ENCODE peak calls at places on chromosome 9, in ten cellular contexts. N is mammary epithelial cell, K is kidney epithelial cell, O is GM12865, B is fibroblast of mammary gland, Y is epithelial cell of esophagus, J is A549, F is MM.1S, X is HCT116, D is suprapubic skin. E is an unnamed sample.

GRCh38 chr9:22813520-22813919 is 366.9 kb downstream of the DMRTA1 start:
- DNase-seq in N (peak; percentile 11), K (no peak), O (peak; percentile 21), B (peak; percentile 46), Y (peak; percentile 33), J (peak; percentile 18), F (peak; percentile 23), X (no peak), D (no peak), E (no peak)

GRCh38 chr9:87675466-87675865 is 50.5 kb upstream of the CTSL start:
- DNase-seq in N (no peak), K (no peak), O (no peak), B (no peak), Y (no peak), J (no peak), F (no peak), X (no peak), D (no peak), E (no peak)

GRCh38 chr9:83976372-83976771 is 3.6 kb downstream of the HNRNPK start:
- DNase-seq in N (no peak), K (no peak), O (no peak), B (no peak), Y (no peak), J (no peak), F (no peak), X (no peak), D (no peak), E (no peak)

GRCh38 chr9:104209387-104209786 is 115.3 kb downstream of the SMC2 start:
- DNase-seq in N (no peak), K (no peak), O (no peak), B (no peak), Y (no peak), J (no peak), F (no peak), X (no peak), D (no peak), E (no peak)

GRCh38 chr9:131407717-131408195 is 13.9 kb downstream of the PRRC2B start:
- DNase-seq in N (peak; percentile 73), K (no peak), O (no peak), B (peak; percentile 65), Y (peak; percentile 73), J (peak; percentile 45), F (no peak), X (no peak), D (no peak), E (no peak)

GRCh38 chr9:91197232-91198181 is 164.2 kb downstream of the AUH start:
- DNase-seq in N (peak; percentile 96), K (peak; percentile 88), O (no peak), B (peak; percentile 100), Y (peak; percentile 97), J (peak; percentile 98), F (no peak), X (peak; percentile 85), D (peak; percentile 86), E (peak; percentile 93)

GRCh38 chr9:108662090-108662875 is 193.5 kb downstream of the ACTL7B start:
- DNase-seq in N (no peak), K (no peak), O (no peak), B (peak; percentile 40), Y (peak; percentile 27), J (no peak), F (no peak), X (no peak), D (no peak), E (no peak)

GRCh38 chr9:93112116-93112863 is 16.3 kb downstream of the CARD19 start:
- DNase-seq in N (no peak), K (no peak), O (no peak), B (no peak), Y (no peak), J (no peak), F (no peak), X (no peak), D (peak; percentile 77), E (no peak)

GRCh38 chr9:18606831-18607230 is 132.9 kb downstream of the ADAMTSL1 start:
- DNase-seq in N (no peak), K (no peak), O (no peak), B (peak; percentile 37), Y (no peak), J (no peak), F (no peak), X (no peak), D (no peak), E (no peak)

GRCh38 chr9:133613396-133613795 is 4.2 kb upstream of the FAM163B start:
- DNase-seq in N (no peak), K (no peak), O (no peak), B (no peak), Y (no peak), J (no peak), F (no peak), X (no peak), D (no peak), E (no peak)

GRCh38 chr9:69495331-69495730 is 170.3 kb downstream of the ENTREP1 start:
- DNase-seq in N (no peak), K (no peak), O (no peak), B (no peak), Y (no peak), J (no peak), F (no peak), X (no peak), D (no peak), E (no peak)

GRCh38 chr9:109992293-109992692 is 212.3 kb downstream of the PALM2AKAP2 start:
- DNase-seq in N (no peak), K (no peak), O (no peak), B (peak; percentile 45), Y (no peak), J (no peak), F (no peak), X (no peak), D (no peak), E (no peak)

GRCh38 chr9:117035546-117035945 is 348.4 kb downstream of the TRIM32 start:
- DNase-seq in N (no peak), K (no peak), O (no peak), B (no peak), Y (no peak), J (no peak), F (no peak), X (no peak), D (no peak), E (no peak)

GRCh38 chr9:29806941-29807625 is 2233.8 kb upstream of the C9orf72 start:
- DNase-seq in N (peak; percentile 86), K (peak; percentile 51), O (no peak), B (no peak), Y (peak; percentile 87), J (no peak), F (no peak), X (no peak), D (no peak), E (no peak)

GRCh38 chr9:87760534-87760933 is 34.6 kb downstream of the CTSL start:
- DNase-seq in N (no peak), K (no peak), O (no peak), B (no peak), Y (no peak), J (no peak), F (no peak), X (no peak), D (no peak), E (no peak)

GRCh38 chr9:130846487-130847305 is 11.6 kb downstream of the ABL1 start:
- DNase-seq in N (peak; percentile 54), K (no peak), O (no peak), B (peak; percentile 79), Y (peak; percentile 39), J (peak; percentile 64), F (no peak), X (no peak), D (no peak), E (no peak)

GRCh38 chr9:105142406-105143092 is 101.9 kb upstream of the SLC44A1 start:
- DNase-seq in N (no peak), K (no peak), O (no peak), B (peak; percentile 71), Y (no peak), J (no peak), F (no peak), X (no peak), D (no peak), E (no peak)

GRCh38 chr9:13354733-13355132 is 75.2 kb upstream of the MPDZ start:
- DNase-seq in N (peak; percentile 15), K (no peak), O (no peak), B (peak; percentile 71), Y (peak; percentile 30), J (no peak), F (no peak), X (no peak), D (no peak), E (no peak)

GRCh38 chr9:113927277-113927676 is 51.2 kb downstream of the ZNF618 start:
- DNase-seq in N (no peak), K (no peak), O (no peak), B (no peak), Y (no peak), J (no peak), F (no peak), X (no peak), D (no peak), E (no peak)
- TF ChIP-seq CTCF in N (no peak), K (no peak), O (no peak), B (no peak), Y (no peak), J (no peak), F (no peak), X (no peak), D (no peak), E (no peak)

DNA sequence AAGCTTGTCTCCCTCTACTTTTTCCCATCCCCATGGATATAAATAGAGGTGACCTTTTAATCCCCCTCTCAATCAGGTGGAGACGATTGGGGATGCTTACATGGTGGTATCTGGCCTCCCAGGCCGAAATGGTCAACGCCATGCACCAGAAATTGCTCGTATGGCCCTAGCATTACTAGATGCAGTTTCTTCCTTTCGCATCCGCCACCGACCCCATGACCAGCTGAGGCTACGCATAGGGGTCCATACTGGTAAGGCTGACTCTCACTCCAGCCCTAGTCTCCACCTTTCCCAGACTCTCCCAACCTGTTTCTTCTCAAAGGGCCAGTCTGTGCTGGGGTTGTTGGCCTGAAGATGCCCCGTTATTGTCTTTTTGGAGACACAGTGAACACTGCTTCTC is 3.6 kb downstream of the SPAG8 start:
- DNase-seq in N (no peak), K (no peak), O (no peak), B (no peak), Y (no peak), J (no peak), F (no peak), X (no peak), D (no peak), E (no peak)
- H3K4me3 ChIP-seq in N (no peak overlapping the region), K (no peak overlapping the region), O (no peak overlapping the region), B (no peak overlapping the region), Y (no peak overlapping the region), J (no peak overlapping the region), F (no peak overlapping the region), X (no peak overlapping the region), D (no peak overlapping the region), E (no peak overlapping the region)

GRCh38 chr9:129145841-129146292 is 32.2 kb downstream of the IER5L start:
- DNase-seq in N (no peak), K (no peak), O (no peak), B (peak; percentile 97), Y (no peak), J (no peak), F (no peak), X (no peak), D (no peak), E (peak; percentile 56)
- TF ChIP-seq CTCF in N (no peak), K (no peak), O (no peak), B (peak; percentile 9), Y (no peak), J (no peak), F (no peak), X (no peak), D (no peak), E (no peak)

GRCh38 chr9:78707080-78707479 is 410.2 kb downstream of the PSAT1 start:
- DNase-seq in N (no peak), K (no peak), O (no peak), B (no peak), Y (no peak), J (no peak), F (no peak), X (no peak), D (no peak), E (no peak)
- H3K4me3 ChIP-seq in N (no peak overlapping the region), K (no peak overlapping the region), O (no peak overlapping the region), B (no peak overlapping the region), Y (no peak overlapping the region), J (no peak overlapping the region), F (peak overlapping the region; percentile 21), X (no peak overlapping the region), D (no peak overlapping the region), E (no peak overlapping the region)